ENCODE peak calls at places on chromosomes 7 and 10, in five cellular contexts. V is mesenchymal stem cell, M is PC-3, K is tibial nerve, U is mammary epithelial cell. O is an unnamed sample. For H3K9me3, the result is how much of the 10 kb centered on the place peaks cover.

GRCh38 chr7:29091722-29092121 is 54.6 kb downstream of the CPVL start:
- DNase-seq in V (peak), M (no peak), K (no peak), U (peak), O (no peak)

GRCh38 chr10:56383806-56384205 is 22.7 kb upstream of the ZWINT start:
- DNase-seq in V (no peak), M (no peak), K (no peak), U (peak), O (no peak)

GRCh38 chr10:62514079-62514693 is 140.0 kb downstream of the ZNF365 start:
- DNase-seq in V (no peak), M (no peak), K (no peak), U (no peak), O (no peak)

GRCh38 chr7:103549786-103550185 is 103.8 kb upstream of the SLC26A5 start:
- DNase-seq in V (no peak), M (no peak), K (no peak), U (no peak), O (no peak)

GRCh38 chr7:103793614-103794013 is 195.8 kb downstream of the RELN start:
- DNase-seq in V (no peak), M (no peak), K (no peak), U (no peak), O (no peak)

GRCh38 chr10:55098452-55098851 is 297.4 kb upstream of the PCDH15 start:
- DNase-seq in V (no peak), M (no peak), K (no peak), U (no peak), O (no peak)

GRCh38 chr10:96606216-96606615 is 19.4 kb upstream of the TM9SF3 start:
- DNase-seq in V (no peak), M (peak), K (no peak), U (no peak), O (no peak)

GRCh38 chr7:47619806-47620205 is 37.9 kb upstream of the TNS3 start:
- DNase-seq in V (no peak), M (no peak), K (no peak), U (no peak), O (no peak)

GRCh38 chr10:63268139-63268797 is 135.1 kb downstream of the NRBF2 start:
- DNase-seq in V (peak), M (no peak), K (no peak), U (no peak), O (no peak)

GRCh38 chr7:722847-723246 is 3.7 kb upstream of the DNAAF5 start:
- DNase-seq in V (no peak), M (no peak), K (no peak), U (no peak), O (no peak)

GRCh38 chr10:113056468-113057021 is 106.5 kb downstream of the TCF7L2 start:
- DNase-seq in V (peak), M (no peak), K (no peak), U (peak), O (peak)

GRCh38 chr7:125651823-125652528 is 722.4 kb upstream of the POT1 start:
- DNase-seq in V (no peak), M (no peak), K (no peak), U (no peak), O (no peak)

GRCh38 chr7:19519443-19519977 is 189.3 kb downstream of the POLR1F start:
- DNase-seq in V (peak), M (no peak), K (no peak), U (peak), O (peak)

GRCh38 chr7:20482071-20482470 is 133.4 kb upstream of the ABCB5 start:
- DNase-seq in V (no peak), M (no peak), K (no peak), U (no peak), O (no peak)

GRCh38 chr7:151053091-151053490 is 4.6 kb downstream of the CDK5 start:
- DNase-seq in V (no peak), M (no peak), K (no peak), U (no peak), O (no peak)

GRCh38 chr10:33016988-33017387 is 59.0 kb upstream of the ITGB1 start:
- DNase-seq in V (no peak), M (no peak), K (no peak), U (no peak), O (no peak)

GRCh38 chr7:81053623-81054022 is 134.8 kb upstream of the SEMA3C start:
- DNase-seq in V (peak), M (peak), K (no peak), U (no peak), O (no peak)

GRCh38 chr10:78472542-78472890 is 438.9 kb downstream of the RPS24 start:
- DNase-seq in V (no peak), M (no peak), K (no peak), U (no peak), O (no peak)

GRCh38 chr10:93180402-93181040 is 106.8 kb downstream of the CYP26A1 start:
- DNase-seq in V (no peak), M (no peak), K (peak), U (peak), O (peak)

GRCh38 chr7:140641532-140642191 is 1.0 kb upstream of the DENND2A start:
- DNase-seq in V (peak), M (no peak), K (no peak), U (no peak), O (no peak)

GRCh38 chr7:133135451-133135850 is 53.6 kb upstream of the CHCHD3 start:
- DNase-seq in V (no peak), M (no peak), K (no peak), U (peak), O (no peak)

GRCh38 chr10:7824251-7824650 is 5.9 kb downstream of the TAF3 start:
- DNase-seq in V (no peak), M (no peak), K (no peak), U (no peak), O (no peak)

GRCh38 chr10:31819393-31819820 is 109.2 kb downstream of the ARHGAP12 start:
- DNase-seq in V (no peak), M (no peak), K (peak), U (no peak), O (peak)

GRCh38 chr10:10992961-10993714 is 24.5 kb upstream of the CELF2 start:
- DNase-seq in V (no peak), M (no peak), K (no peak), U (no peak), O (no peak)

GRCh38 chr7:151339651-151340377 is 1.8 kb upstream of the NUB1 start:
- DNase-seq in V (no peak), M (no peak), K (no peak), U (no peak), O (no peak)

GRCh38 chr10:78148564-78148963 is 114.9 kb downstream of the RPS24 start:
- DNase-seq in V (no peak), M (no peak), K (no peak), U (no peak), O (no peak)

DNA sequence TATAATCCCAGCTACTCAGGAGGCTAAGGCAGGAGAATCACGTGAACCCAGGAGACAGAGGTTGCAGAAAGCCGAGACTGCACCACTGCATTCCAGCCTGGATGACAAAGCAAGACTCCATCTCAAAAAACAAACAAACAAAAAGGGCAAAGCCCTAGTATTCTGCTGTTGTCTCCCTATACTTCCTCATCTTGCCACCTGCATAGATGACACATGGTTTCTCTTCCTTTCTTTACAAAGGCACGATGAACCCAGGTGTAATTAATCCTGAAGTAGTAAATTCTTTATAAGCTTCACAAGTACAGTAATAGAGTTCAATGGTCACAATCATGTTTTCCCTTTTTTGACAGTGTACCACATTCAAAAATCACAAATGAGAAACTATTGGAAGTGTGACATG is 9.8 kb upstream of the ZNF727 start:
- DNase-seq in V (no peak), M (no peak), K (no peak), U (no peak), O (no peak)
- H3K9me3 ChIP-seq in V (half or more), M (under half), K (under half), U (under half), O (under half)

GRCh38 chr7:64359543-64359942 is 45.8 kb downstream of the ZNF736 start:
- DNase-seq in V (no peak), M (no peak), K (no peak), U (no peak), O (no peak)
- H3K9me3 ChIP-seq in V (half or more), M (under half), K (under half), U (under half), O (under half)

GRCh38 chr7:158428842-158429753 is 158.5 kb downstream of the PTPRN2 start:
- DNase-seq in V (no peak), M (no peak), K (no peak), U (no peak), O (no peak)

GRCh38 chr7:158431055-158431940 is 156.3 kb downstream of the PTPRN2 start:
- DNase-seq in V (no peak), M (no peak), K (no peak), U (no peak), O (no peak)

GRCh38 chr7:158430308-158431034 is 157.2 kb downstream of the PTPRN2 start:
- DNase-seq in V (no peak), M (no peak), K (no peak), U (no peak), O (no peak)

GRCh38 chr7:158432369-158433270 is 155.0 kb downstream of the PTPRN2 start:
- DNase-seq in V (peak), M (peak), K (no peak), U (peak), O (no peak)

GRCh38 chr7:158431941-158432347 is 155.7 kb downstream of the PTPRN2 start:
- DNase-seq in V (peak), M (peak), K (peak), U (peak), O (peak)
- H3K9me3 ChIP-seq in V (under half), M (under half), K (under half), U (under half), O (under half)

GRCh38 chr7:63040966-63041610 is 957.6 kb upstream of the ZNF722 start:
- DNase-seq in V (no peak), M (no peak), K (no peak), U (no peak), O (no peak)

GRCh38 chr7:63039882-63040281 is 958.8 kb upstream of the ZNF722 start:
- DNase-seq in V (no peak), M (no peak), K (no peak), U (no peak), O (no peak)

GRCh38 chr7:63040336-63040735 is 958.3 kb upstream of the ZNF722 start:
- DNase-seq in V (no peak), M (no peak), K (no peak), U (no peak), O (no peak)

GRCh38 chr7:63042730-63043511 is 955.7 kb upstream of the ZNF722 start:
- DNase-seq in V (no peak), M (no peak), K (no peak), U (no peak), O (no peak)

GRCh38 chr7:63041786-63042185 is 956.9 kb upstream of the ZNF722 start:
- DNase-seq in V (no peak), M (no peak), K (no peak), U (no peak), O (no peak)
- H3K9me3 ChIP-seq in V (under half), M (under half), K (under half), U (under half), O (under half)

GRCh38 chr10:124407451-124407850 is 11.3 kb downstream of the OAT start:
- DNase-seq in V (no peak), M (no peak), K (no peak), U (no peak), O (no peak)
- H3K9me3 ChIP-seq in V (under half), M (under half), K (under half), U (under half), O (under half)

GRCh38 chr7:64509583-64509982 is 53.3 kb downstream of the ZNF680 start:
- DNase-seq in V (no peak), M (no peak), K (no peak), U (no peak), O (no peak)

GRCh38 chr7:64515781-64516180 is 47.1 kb downstream of the ZNF680 start:
- DNase-seq in V (no peak), M (no peak), K (no peak), U (no peak), O (no peak)

GRCh38 chr7:64516451-64516850 is 46.4 kb downstream of the ZNF680 start:
- DNase-seq in V (no peak), M (no peak), K (no peak), U (no peak), O (no peak)

DNA sequence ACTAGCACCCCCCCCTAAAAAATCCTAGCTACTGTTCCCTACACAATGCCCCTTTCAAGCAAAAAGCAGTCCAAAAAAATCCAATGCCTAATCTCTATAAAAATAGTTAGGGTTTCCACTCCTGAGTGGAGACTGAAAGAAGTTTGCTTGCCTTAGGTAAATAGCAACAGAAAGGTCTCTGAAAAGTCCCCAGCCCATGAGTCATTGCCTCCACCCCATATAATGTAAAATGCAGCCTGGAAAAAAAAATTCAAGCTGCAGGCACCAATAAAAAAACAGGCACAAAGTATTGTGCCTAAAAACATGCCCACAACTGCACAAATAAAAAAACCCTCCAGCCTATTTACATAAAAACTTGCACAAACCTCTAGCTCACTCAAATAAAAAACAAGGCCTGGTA is 47.5 kb downstream of the ZNF680 start:
- DNase-seq in V (no peak), M (peak), K (no peak), U (peak), O (no peak)
- H3K9me3 ChIP-seq in V (half or more), M (under half), K (under half), U (under half), O (under half)

DNA sequence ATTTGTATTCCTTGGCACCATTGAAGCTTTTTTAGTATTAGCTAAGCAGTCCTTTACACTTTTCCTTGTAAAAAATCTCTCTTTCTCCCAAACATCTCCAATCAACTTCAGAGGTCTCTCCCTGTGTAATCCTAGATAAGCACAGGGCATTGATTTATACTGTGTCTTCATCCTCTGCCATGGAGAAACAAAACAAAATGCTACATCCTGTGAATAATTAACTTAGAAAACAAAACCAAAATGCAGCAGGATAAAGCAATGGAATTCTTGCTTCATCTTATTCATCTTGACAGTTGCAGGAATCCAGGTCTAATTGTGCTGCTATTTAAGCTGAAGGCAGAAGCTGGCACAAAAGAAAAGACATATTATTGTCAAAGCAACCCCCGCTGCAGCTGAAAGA is 641.5 kb upstream of the SORCS1 start:
- DNase-seq in V (no peak), M (no peak), K (no peak), U (no peak), O (no peak)
- H3K9me3 ChIP-seq in V (under half), M (under half), K (under half), U (under half), O (under half)

GRCh38 chr10:35819736-35820135 is 177.6 kb upstream of the FZD8 start:
- DNase-seq in V (no peak), M (no peak), K (no peak), U (no peak), O (no peak)
- H3K9me3 ChIP-seq in V (under half), M (under half), K (under half), U (under half), O (under half)